ENCODE peak calls at places on chromosome 15, in five cellular contexts. F, R, K, L and P are unnamed samples.

GRCh38 chr15:100726426-100727190 is 124.2 kb downstream of the ASB7 start:
- DNase-seq in K (peak), R (no peak), F (no peak), L (no peak), P (no peak)

GRCh38 chr15:40354408-40355171 is 3.4 kb upstream of the DISP2 start:
- DNase-seq in R (no peak), F (no peak), K (no peak), L (peak), P (no peak)

GRCh38 chr15:48084759-48085420 is 35.9 kb upstream of the SLC24A5 start:
- DNase-seq in F (no peak), L (peak), K (no peak), R (peak), P (no peak)

GRCh38 chr15:101810905-101811304 is 1.1 kb upstream of the OR4F15 start:
- DNase-seq in R (no peak), F (no peak), K (no peak), L (no peak), P (no peak)

GRCh38 chr15:68431037-68431791 is 749 bp downstream of the ITGA11 start:
- DNase-seq in R (no peak), L (peak), K (no peak), F (no peak), P (no peak)

GRCh38 chr15:90594297-90594696 is 64.6 kb downstream of the CRTC3 start:
- DNase-seq in K (peak), L (no peak), R (no peak), F (peak), P (peak)

GRCh38 chr15:73362900-73363299 is 5.9 kb downstream of the HCN4 start:
- DNase-seq in F (no peak), R (no peak), K (no peak), L (peak), P (no peak)

GRCh38 chr15:74768099-74768770 is 13.6 kb upstream of the CSK start:
- DNase-seq in R (no peak), L (no peak), K (no peak), F (no peak), P (no peak)

GRCh38 chr15:38477637-38478036 is 23.7 kb downstream of the FAM98B start:
- DNase-seq in F (no peak), R (no peak), L (no peak), K (no peak), P (no peak)

GRCh38 chr15:100036030-100036429 is 302.8 kb upstream of the LYSMD4 start:
- DNase-seq in K (no peak), R (no peak), F (no peak), L (no peak), P (no peak)

GRCh38 chr15:78104119-78104479 is 11.7 kb downstream of the SH2D7 start:
- DNase-seq in L (no peak), K (no peak), F (no peak), R (no peak), P (no peak)

GRCh38 chr15:92637621-92638020 is 18.0 kb downstream of the FAM174B start:
- DNase-seq in F (no peak), K (no peak), L (no peak), R (no peak), P (no peak)

GRCh38 chr15:31096563-31096962 is 5.0 kb downstream of the TRPM1 start:
- DNase-seq in L (no peak), F (no peak), K (no peak), R (no peak), P (no peak)

GRCh38 chr15:68385671-68386586 is 46.0 kb downstream of the ITGA11 start:
- DNase-seq in F (no peak), L (no peak), K (peak), R (no peak), P (no peak)

GRCh38 chr15:39931615-39932014 is 2.3 kb upstream of the EIF2AK4 start:
- DNase-seq in L (no peak), F (no peak), R (no peak), K (no peak), P (no peak)

GRCh38 chr15:72964542-72964941 is 87.7 kb upstream of the NEO1 start:
- DNase-seq in K (no peak), F (no peak), L (no peak), R (no peak), P (no peak)

GRCh38 chr15:63354771-63355650 is 26.6 kb downstream of the CA12 start:
- DNase-seq in L (no peak), F (no peak), K (no peak), R (no peak), P (no peak)

GRCh38 chr15:59194639-59195325 is 11.9 kb upstream of the LDHAL6B start:
- DNase-seq in R (no peak), K (no peak), F (no peak), L (no peak), P (no peak)

GRCh38 chr15:48565560-48566482 is 79.7 kb downstream of the FBN1 start:
- DNase-seq in L (no peak), F (no peak), K (no peak), R (peak), P (no peak)

GRCh38 chr15:89416339-89417183 is 79.8 kb downstream of the RHCG start:
- DNase-seq in R (peak), K (no peak), F (peak), L (peak), P (peak)

GRCh38 chr15:101672298-101672697 is 20.1 kb upstream of the TM2D3 start:
- DNase-seq in R (no peak), F (no peak), K (no peak), L (peak), P (no peak)